ENCODE peak calls at places on chromosomes 12 and 14, in ten cellular contexts. J is AG10803, D is endothelial cell, Q is A549, Y is ovary, V is neural progenitor cell, A is HL-60, N is dorsolateral prefrontal cortex, W is neural crest cell, S is AG04450. I is an unnamed sample.

GRCh38 chr12:124531281-124531745 is 36.1 kb downstream of the NCOR2 start:
- DNase-seq in J (no peak), D (no peak), Q (no peak), Y (no peak), V (peak; percentile 54), A (no peak), N (no peak), W (no peak), S (no peak), I (no peak)

GRCh38 chr12:11446372-11446771 is 51.0 kb upstream of the PRB2 start:
- DNase-seq in J (peak; percentile 15), D (no peak), Q (no peak), Y (no peak), V (no peak), A (no peak), N (no peak), W (no peak), S (no peak), I (no peak)

GRCh38 chr12:79326225-79326624 is 364.5 kb downstream of the PAWR start:
- DNase-seq in J (no peak), D (no peak), Q (no peak), Y (no peak), V (no peak), A (no peak), N (no peak), W (no peak), S (no peak), I (no peak)

GRCh38 chr12:2092890-2093289 is 40.1 kb downstream of the CACNA1C start:
- DNase-seq in J (peak; percentile 62), D (no peak), Q (no peak), Y (no peak), V (no peak), A (no peak), N (no peak), W (no peak), S (no peak), I (no peak)

GRCh38 chr12:64097346-64098105 is 124.6 kb downstream of the KICS2 start:
- DNase-seq in J (no peak), D (no peak), Q (no peak), Y (no peak), V (no peak), A (no peak), N (no peak), W (no peak), S (no peak), I (no peak)

GRCh38 chr12:120661432-120661831 is 21.0 kb downstream of the CABP1 start:
- DNase-seq in J (no peak), D (no peak), Q (no peak), Y (no peak), V (no peak), A (no peak), N (no peak), W (no peak), S (no peak), I (no peak)

GRCh38 chr14:97544581-97544980 is 747.4 kb downstream of the VRK1 start:
- DNase-seq in J (no peak), D (no peak), Q (no peak), Y (no peak), V (no peak), A (no peak), N (no peak), W (no peak), S (no peak), I (no peak)

GRCh38 chr14:77505031-77505430 is 6.4 kb upstream of the ISM2 start:
- DNase-seq in J (no peak), D (no peak), Q (no peak), Y (no peak), V (no peak), A (no peak), N (no peak), W (no peak), S (no peak), I (no peak)

GRCh38 chr14:99939421-99939820 is 125.8 kb upstream of the EVL start:
- DNase-seq in J (no peak), D (no peak), Q (no peak), Y (no peak), V (no peak), A (no peak), N (no peak), W (no peak), S (no peak), I (no peak)

GRCh38 chr12:13234045-13234641 is 37.6 kb downstream of the EMP1 start:
- DNase-seq in J (peak; percentile 66), D (peak; percentile 67), Q (peak; percentile 73), Y (no peak), V (peak; percentile 66), A (peak; percentile 35), N (no peak), W (peak; percentile 48), S (no peak), I (no peak)

GRCh38 chr14:91119556-91120311 is 5.9 kb downstream of the DGLUCY start:
- DNase-seq in J (peak; percentile 74), D (no peak), Q (no peak), Y (no peak), V (no peak), A (no peak), N (no peak), W (no peak), S (no peak), I (no peak)

GRCh38 chr14:37253905-37254304 is 56.2 kb downstream of the MIPOL1 start:
- DNase-seq in J (peak; percentile 55), D (no peak), Q (no peak), Y (no peak), V (no peak), A (no peak), N (no peak), W (no peak), S (peak; percentile 16), I (no peak)
- TF ChIP-seq CTCF in J (no peak), D (no peak), Q (no peak), Y (no peak), V (no peak), A (no peak), N (no peak), W (no peak), S (no peak), I (no peak)

GRCh38 chr14:47536341-47536740 is 139.1 kb downstream of the MDGA2 start:
- DNase-seq in J (no peak), D (no peak), Q (no peak), Y (no peak), V (no peak), A (no peak), N (no peak), W (no peak), S (no peak), I (no peak)

GRCh38 chr14:47541652-47542051 is 133.8 kb downstream of the MDGA2 start:
- DNase-seq in J (no peak), D (no peak), Q (no peak), Y (no peak), V (peak; percentile 45), A (no peak), N (no peak), W (peak; percentile 5), S (no peak), I (no peak)

DNA sequence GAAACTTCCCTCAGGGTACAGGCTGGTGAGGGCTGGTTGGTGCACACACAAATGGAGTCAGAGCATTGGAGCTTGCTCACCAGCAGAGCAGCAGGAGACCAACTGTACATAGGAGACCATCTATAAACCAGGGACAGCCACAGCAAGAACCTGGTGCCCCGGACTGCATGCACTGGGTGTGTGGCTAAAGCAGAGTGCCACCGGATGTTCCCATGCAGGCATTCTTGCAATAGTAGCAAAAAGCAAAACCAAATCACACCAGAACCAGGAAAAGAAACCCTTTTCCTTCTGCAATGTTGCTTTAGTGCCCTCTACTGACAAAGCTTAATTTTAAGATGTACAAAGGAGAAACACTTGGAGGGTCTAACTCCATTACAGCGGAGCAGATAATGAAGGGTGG is 136.3 kb downstream of the MDGA2 start:
- DNase-seq in J (no peak), D (peak; percentile 6), Q (no peak), Y (no peak), V (peak; percentile 38), A (no peak), N (no peak), W (no peak), S (no peak), I (no peak)
- TF ChIP-seq CTCF in J (no peak), D (no peak), Q (peak; percentile 19), Y (no peak), V (peak; percentile 60), A (no peak), N (peak; percentile 72), W (peak; percentile 66), S (no peak), I (peak; percentile 66)

GRCh38 chr14:104150201-104151027 is 12.0 kb downstream of the KIF26A start:
- DNase-seq in J (peak; percentile 65), D (no peak), Q (no peak), Y (peak; percentile 66), V (peak; percentile 89), A (no peak), N (no peak), W (no peak), S (no peak), I (peak; percentile 90)
- TF ChIP-seq CTCF in J (peak; percentile 39), D (peak; percentile 61), Q (no peak), Y (no peak), V (peak; percentile 42), A (no peak), N (no peak), W (peak; percentile 56), S (peak; percentile 14), I (no peak)

GRCh38 chr12:80936642-80937390 is 918 bp downstream of the LIN7A start:
- DNase-seq in J (peak; percentile 41), D (peak; percentile 65), Q (peak; percentile 16), Y (peak; percentile 62), V (peak; percentile 80), A (peak; percentile 38), N (no peak), W (peak; percentile 49), S (no peak), I (no peak)
- TF ChIP-seq CTCF in J (no peak), D (no peak), Q (no peak), Y (no peak), V (peak; percentile 11), A (no peak), N (no peak), W (no peak), S (no peak), I (no peak)

DNA sequence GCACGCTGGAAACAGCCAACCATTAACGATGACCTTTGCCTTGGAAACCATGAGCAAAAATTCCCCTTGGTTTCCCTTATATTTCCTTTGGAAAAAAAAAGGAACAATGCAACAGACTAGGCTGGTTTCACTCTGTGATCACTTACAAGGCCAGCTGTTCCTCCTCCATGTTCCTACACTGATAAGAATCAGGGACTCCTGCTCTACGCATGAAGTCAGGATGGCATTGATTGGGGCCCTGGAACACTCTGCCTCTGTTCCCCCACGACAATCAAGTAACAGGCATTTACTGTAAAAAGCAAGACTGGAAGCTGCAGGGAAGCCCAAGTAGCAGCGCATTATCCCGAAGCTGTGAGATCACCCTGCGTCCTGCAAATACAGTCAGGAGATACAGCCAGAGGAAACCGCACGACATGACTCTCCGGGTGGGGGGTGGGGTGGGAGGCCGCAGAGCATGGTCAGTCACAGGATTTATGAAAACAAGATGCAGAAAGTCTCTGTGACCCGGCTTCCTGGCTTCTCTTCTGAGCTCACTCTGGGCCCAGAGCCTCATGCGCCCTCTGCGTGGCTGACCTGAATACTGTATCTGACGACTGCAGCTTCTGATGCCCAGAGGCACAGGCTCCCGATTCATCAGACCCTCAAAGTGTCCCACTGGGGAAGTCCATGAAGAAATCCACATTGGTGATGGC is 31.1 kb downstream of the SSH1 start:
- DNase-seq in J (peak; percentile 98), D (peak; percentile 39), Q (no peak), Y (peak; percentile 57), V (no peak), A (peak; percentile 17), N (peak; percentile 38), W (no peak), S (peak; percentile 83), I (no peak)
- TF ChIP-seq CTCF in J (peak; percentile 41), D (no peak), Q (no peak), Y (no peak), V (no peak), A (no peak), N (no peak), W (no peak), S (peak; percentile 20), I (no peak)

I was measured in D721Med.